ENCODE peak calls at places on chromosomes 7 and 10, in six cellular contexts. D is transverse colon, S is ovary, C is A549, J is sigmoid colon, X is SK-N-SH. B is an unnamed sample.

GRCh38 chr7:129144834-129145668 is 544 bp downstream of the TSPAN33 start:
- DNase-seq in X (no peak), C (no peak), J (no peak), S (no peak), D (no peak), B (no peak)

GRCh38 chr7:1290262-1291039 is 57.8 kb downstream of the UNCX start:
- DNase-seq in D (no peak), C (no peak), S (no peak), X (no peak), J (no peak), B (no peak)

GRCh38 chr7:22430457-22430856 is 69.5 kb downstream of the STEAP1B start:
- DNase-seq in J (no peak), C (no peak), X (no peak), S (no peak), D (no peak), B (no peak)

GRCh38 chr10:119205926-119206602 is 1.3 kb upstream of the GRK5 start:
- DNase-seq in J (peak), S (no peak), X (peak), C (peak), D (peak), B (peak)

GRCh38 chr7:83105948-83106347 is 56.7 kb downstream of the PCLO start:
- DNase-seq in D (no peak), C (no peak), S (no peak), X (no peak), J (no peak), B (no peak)

GRCh38 chr10:102235598-102235920 is 5.8 kb downstream of the PITX3 start:
- DNase-seq in J (no peak), D (no peak), S (no peak), X (no peak), C (peak), B (no peak)

GRCh38 chr7:2037301-2037804 is 195.4 kb downstream of the MAD1L1 start:
- DNase-seq in X (peak), C (no peak), D (no peak), J (peak), S (no peak), B (no peak)

GRCh38 chr7:88269606-88270005 is 37.1 kb downstream of the STEAP4 start:
- DNase-seq in X (no peak), C (no peak), J (no peak), D (no peak), S (no peak), B (no peak)

GRCh38 chr10:48242160-48242904 is 32.2 kb downstream of the FRMPD2 start:
- DNase-seq in S (no peak), X (no peak), C (no peak), D (no peak), J (peak), B (no peak)

GRCh38 chr10:48239618-48240017 is 34.9 kb downstream of the FRMPD2 start:
- DNase-seq in D (no peak), C (no peak), J (no peak), S (no peak), X (no peak), B (no peak)

GRCh38 chr10:48243487-48243886 is 31.0 kb downstream of the FRMPD2 start:
- DNase-seq in C (no peak), D (no peak), J (peak), S (no peak), X (no peak), B (no peak)

GRCh38 chr10:48240196-48240595 is 34.3 kb downstream of the FRMPD2 start:
- DNase-seq in S (no peak), J (no peak), D (no peak), C (no peak), X (no peak), B (no peak)

GRCh38 chr10:48241301-48241700 is 33.2 kb downstream of the FRMPD2 start:
- DNase-seq in S (no peak), X (no peak), D (no peak), J (peak), C (no peak), B (no peak)
- TF ChIP-seq EP300 in S (no peak), X (no peak), D (no peak), J (no peak), C (no peak), B (no peak)

DNA sequence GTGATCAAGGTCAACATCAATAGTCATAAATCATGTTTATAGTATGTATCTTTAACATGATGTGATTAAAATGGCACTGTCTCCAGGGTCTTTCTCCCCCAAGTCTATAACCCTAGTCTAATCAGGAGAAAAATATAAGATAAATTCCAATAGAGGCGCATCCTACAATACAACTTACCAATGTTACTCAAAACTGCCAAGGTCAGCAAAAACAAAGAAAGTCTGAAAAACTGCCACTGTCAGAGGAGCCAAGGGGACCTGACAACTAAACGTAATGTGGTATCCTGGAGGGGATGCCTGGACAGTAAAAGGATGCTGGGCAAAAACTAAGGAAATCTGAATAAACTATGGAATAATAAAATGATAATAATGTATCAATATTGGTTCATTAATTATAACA is 63.9 kb downstream of the TPK1 start:
- DNase-seq in X (no peak), J (no peak), D (no peak), C (no peak), S (no peak), B (no peak)
- TF ChIP-seq EP300 in X (no peak), J (no peak), D (no peak), C (no peak), S (no peak), B (no peak)

GRCh38 chr10:97331304-97331703 is 3.2 kb downstream of the FRAT2 start:
- DNase-seq in X (no peak), D (no peak), J (no peak), C (no peak), S (no peak), B (no peak)
- TF ChIP-seq EP300 in X (no peak), D (no peak), J (no peak), C (no peak), S (no peak), B (no peak)

DNA sequence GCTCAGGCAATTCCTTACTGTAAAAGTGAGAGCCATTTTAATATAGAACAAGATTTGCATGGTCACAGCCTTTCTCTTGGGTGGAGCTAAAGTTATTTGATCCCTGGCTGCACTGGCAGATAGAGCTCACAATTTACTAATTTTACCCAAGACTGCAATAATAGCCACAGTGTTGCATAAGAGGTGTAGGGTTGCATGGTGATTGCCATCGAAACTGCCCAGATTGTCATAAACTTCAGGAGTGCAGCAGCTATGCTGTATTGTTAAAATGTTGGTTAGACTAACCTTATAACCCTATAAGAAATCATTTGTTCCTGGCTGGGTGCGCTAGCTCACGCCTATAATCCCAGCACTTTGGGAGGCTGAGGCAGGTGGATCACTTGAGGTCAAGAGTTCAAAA is 50.0 kb downstream of the VCL start:
- DNase-seq in C (no peak), D (no peak), X (no peak), J (no peak), S (no peak), B (no peak)
- TF ChIP-seq EP300 in C (no peak), D (no peak), X (no peak), J (no peak), S (no peak), B (no peak)

B was measured in tibial nerve.